ENCODE peak calls at places on chromosomes 11 and 22, in five cellular contexts. One of them, this sample, is unnamed.

GRCh38 chr11:47001666-47002285 is 65.2 kb downstream of the CSTPP1 start:
- DNase-seq in stimulated activated CD8-positive, alpha-beta memory T cell treated with anti-CD3 and anti-CD28 coated beads, Interleukin-4, amount 100 ng/mL, for 48 hours: no peak
- DNase-seq in effector CD4-positive, alpha-beta T cell: no peak
- DNase-seq in EH: peak; percentile 37
- DNase-seq in aorta: no peak
- DNase-seq in this sample: no peak

GRCh38 chr11:69750108-69750850 is 24.9 kb downstream of the FGF4 start:
- DNase-seq in aorta: no peak
- DNase-seq in effector CD4-positive, alpha-beta T cell: no peak
- DNase-seq in stimulated activated CD8-positive, alpha-beta memory T cell treated with anti-CD3 and anti-CD28 coated beads, Interleukin-4, amount 100 ng/mL, for 48 hours: no peak
- DNase-seq in EH: no peak
- DNase-seq in this sample: no peak

GRCh38 chr11:92886243-92886905 is 83.1 kb upstream of the MTNR1B start:
- DNase-seq in EH: peak; percentile 66
- DNase-seq in stimulated activated CD8-positive, alpha-beta memory T cell treated with anti-CD3 and anti-CD28 coated beads, Interleukin-4, amount 100 ng/mL, for 48 hours: no peak
- DNase-seq in aorta: no peak
- DNase-seq in effector CD4-positive, alpha-beta T cell: no peak
- DNase-seq in this sample: no peak

GRCh38 chr11:3104961-3105790 is 48.0 kb upstream of the CARS1 start:
- DNase-seq in effector CD4-positive, alpha-beta T cell: no peak
- DNase-seq in EH: no peak
- DNase-seq in aorta: peak; percentile 29
- DNase-seq in stimulated activated CD8-positive, alpha-beta memory T cell treated with anti-CD3 and anti-CD28 coated beads, Interleukin-4, amount 100 ng/mL, for 48 hours: peak; percentile 10
- DNase-seq in this sample: no peak

GRCh38 chr11:96332236-96332761 is 10.7 kb downstream of the MAML2 start:
- DNase-seq in aorta: no peak
- DNase-seq in EH: no peak
- DNase-seq in effector CD4-positive, alpha-beta T cell: no peak
- DNase-seq in stimulated activated CD8-positive, alpha-beta memory T cell treated with anti-CD3 and anti-CD28 coated beads, Interleukin-4, amount 100 ng/mL, for 48 hours: no peak
- DNase-seq in this sample: no peak

GRCh38 chr22:32564170-32565001 is 89.8 kb downstream of the FBXO7 start:
- DNase-seq in EH: peak; percentile 81
- DNase-seq in stimulated activated CD8-positive, alpha-beta memory T cell treated with anti-CD3 and anti-CD28 coated beads, Interleukin-4, amount 100 ng/mL, for 48 hours: no peak
- DNase-seq in aorta: no peak
- DNase-seq in effector CD4-positive, alpha-beta T cell: no peak
- DNase-seq in this sample: no peak

GRCh38 chr11:62652156-62653006 is 721 bp downstream of the INTS5 start:
- DNase-seq in effector CD4-positive, alpha-beta T cell: peak; percentile 30
- DNase-seq in stimulated activated CD8-positive, alpha-beta memory T cell treated with anti-CD3 and anti-CD28 coated beads, Interleukin-4, amount 100 ng/mL, for 48 hours: peak; percentile 44
- DNase-seq in aorta: no peak
- DNase-seq in EH: no peak
- DNase-seq in this sample: no peak

GRCh38 chr11:33147559-33147958 is 13.7 kb downstream of the CSTF3 start:
- DNase-seq in stimulated activated CD8-positive, alpha-beta memory T cell treated with anti-CD3 and anti-CD28 coated beads, Interleukin-4, amount 100 ng/mL, for 48 hours: no peak
- DNase-seq in aorta: no peak
- DNase-seq in EH: peak; percentile 43
- DNase-seq in effector CD4-positive, alpha-beta T cell: no peak
- DNase-seq in this sample: no peak

GRCh38 chr11:133901999-133902398 is 54.8 kb downstream of the IGSF9B start:
- DNase-seq in aorta: no peak
- DNase-seq in stimulated activated CD8-positive, alpha-beta memory T cell treated with anti-CD3 and anti-CD28 coated beads, Interleukin-4, amount 100 ng/mL, for 48 hours: no peak
- DNase-seq in EH: no peak
- DNase-seq in effector CD4-positive, alpha-beta T cell: no peak
- DNase-seq in this sample: no peak

GRCh38 chr11:123507043-123507442 is 77.0 kb downstream of the GRAMD1B start:
- DNase-seq in aorta: no peak
- DNase-seq in stimulated activated CD8-positive, alpha-beta memory T cell treated with anti-CD3 and anti-CD28 coated beads, Interleukin-4, amount 100 ng/mL, for 48 hours: no peak
- DNase-seq in EH: no peak
- DNase-seq in effector CD4-positive, alpha-beta T cell: no peak
- DNase-seq in this sample: no peak

GRCh38 chr11:12377824-12378593 is 638 bp downstream of the PARVA start:
- DNase-seq in aorta: peak; percentile 88
- DNase-seq in EH: peak; percentile 90
- DNase-seq in stimulated activated CD8-positive, alpha-beta memory T cell treated with anti-CD3 and anti-CD28 coated beads, Interleukin-4, amount 100 ng/mL, for 48 hours: no peak
- DNase-seq in effector CD4-positive, alpha-beta T cell: no peak
- DNase-seq in this sample: no peak

GRCh38 chr11:20374746-20375305 is 11.3 kb downstream of the HTATIP2 start:
- DNase-seq in EH: peak; percentile 38
- DNase-seq in effector CD4-positive, alpha-beta T cell: no peak
- DNase-seq in aorta: no peak
- DNase-seq in stimulated activated CD8-positive, alpha-beta memory T cell treated with anti-CD3 and anti-CD28 coated beads, Interleukin-4, amount 100 ng/mL, for 48 hours: no peak
- DNase-seq in this sample: no peak

GRCh38 chr22:34986461-34986977 is 79.4 kb upstream of the ISX start:
- DNase-seq in effector CD4-positive, alpha-beta T cell: no peak
- DNase-seq in EH: peak; percentile 10
- DNase-seq in aorta: no peak
- DNase-seq in stimulated activated CD8-positive, alpha-beta memory T cell treated with anti-CD3 and anti-CD28 coated beads, Interleukin-4, amount 100 ng/mL, for 48 hours: no peak
- DNase-seq in this sample: no peak

GRCh38 chr22:30574095-30574981 is at the start of gene GAL3ST1:
- DNase-seq in effector CD4-positive, alpha-beta T cell: no peak
- DNase-seq in aorta: no peak
- DNase-seq in stimulated activated CD8-positive, alpha-beta memory T cell treated with anti-CD3 and anti-CD28 coated beads, Interleukin-4, amount 100 ng/mL, for 48 hours: no peak
- DNase-seq in EH: no peak
- DNase-seq in this sample: no peak

GRCh38 chr22:35357883-35358621 is 22.8 kb upstream of the HMOX1 start:
- DNase-seq in stimulated activated CD8-positive, alpha-beta memory T cell treated with anti-CD3 and anti-CD28 coated beads, Interleukin-4, amount 100 ng/mL, for 48 hours: no peak
- DNase-seq in effector CD4-positive, alpha-beta T cell: no peak
- DNase-seq in EH: peak; percentile 55
- DNase-seq in aorta: peak; percentile 12
- DNase-seq in this sample: no peak

GRCh38 chr11:71203681-71204080 is 48.7 kb downstream of the SHANK2 start:
- DNase-seq in aorta: peak; percentile 26
- DNase-seq in stimulated activated CD8-positive, alpha-beta memory T cell treated with anti-CD3 and anti-CD28 coated beads, Interleukin-4, amount 100 ng/mL, for 48 hours: no peak
- DNase-seq in effector CD4-positive, alpha-beta T cell: no peak
- DNase-seq in EH: no peak
- DNase-seq in this sample: no peak

GRCh38 chr22:17845790-17846189 is 71.5 kb upstream of the BID start:
- DNase-seq in effector CD4-positive, alpha-beta T cell: no peak
- DNase-seq in EH: no peak
- DNase-seq in aorta: no peak
- DNase-seq in stimulated activated CD8-positive, alpha-beta memory T cell treated with anti-CD3 and anti-CD28 coated beads, Interleukin-4, amount 100 ng/mL, for 48 hours: no peak
- DNase-seq in this sample: no peak

GRCh38 chr11:81245791-81246190 is 1487.9 kb downstream of the FAM181B start:
- DNase-seq in EH: no peak
- DNase-seq in aorta: no peak
- DNase-seq in stimulated activated CD8-positive, alpha-beta memory T cell treated with anti-CD3 and anti-CD28 coated beads, Interleukin-4, amount 100 ng/mL, for 48 hours: no peak
- DNase-seq in effector CD4-positive, alpha-beta T cell: no peak
- DNase-seq in this sample: no peak

GRCh38 chr11:10107522-10107921 is 186.5 kb downstream of the SBF2 start:
- DNase-seq in EH: peak; percentile 48
- DNase-seq in effector CD4-positive, alpha-beta T cell: no peak
- DNase-seq in stimulated activated CD8-positive, alpha-beta memory T cell treated with anti-CD3 and anti-CD28 coated beads, Interleukin-4, amount 100 ng/mL, for 48 hours: no peak
- DNase-seq in aorta: no peak
- DNase-seq in this sample: no peak

GRCh38 chr11:91136631-91137030 is 913.8 kb upstream of the CHORDC1 start:
- DNase-seq in stimulated activated CD8-positive, alpha-beta memory T cell treated with anti-CD3 and anti-CD28 coated beads, Interleukin-4, amount 100 ng/mL, for 48 hours: no peak
- DNase-seq in effector CD4-positive, alpha-beta T cell: no peak
- DNase-seq in EH: peak; percentile 7
- DNase-seq in aorta: no peak
- DNase-seq in this sample: no peak

GRCh38 chr11:129280027-129280811 is 88.1 kb upstream of the ARHGAP32 start:
- DNase-seq in aorta: no peak
- DNase-seq in EH: peak; percentile 32
- DNase-seq in effector CD4-positive, alpha-beta T cell: no peak
- DNase-seq in stimulated activated CD8-positive, alpha-beta memory T cell treated with anti-CD3 and anti-CD28 coated beads, Interleukin-4, amount 100 ng/mL, for 48 hours: peak; percentile 61
- DNase-seq in this sample: no peak

GRCh38 chr11:278001-278951 is at the start of gene NLRP6:
- DNase-seq in EH: no peak
- DNase-seq in stimulated activated CD8-positive, alpha-beta memory T cell treated with anti-CD3 and anti-CD28 coated beads, Interleukin-4, amount 100 ng/mL, for 48 hours: peak; percentile 39
- DNase-seq in aorta: no peak
- DNase-seq in effector CD4-positive, alpha-beta T cell: no peak
- DNase-seq in this sample: no peak

GRCh38 chr11:64250875-64251721 is at the start of gene PLCB3:
- DNase-seq in EH: peak; percentile 59
- DNase-seq in stimulated activated CD8-positive, alpha-beta memory T cell treated with anti-CD3 and anti-CD28 coated beads, Interleukin-4, amount 100 ng/mL, for 48 hours: peak; percentile 78
- DNase-seq in effector CD4-positive, alpha-beta T cell: peak; percentile 59
- DNase-seq in aorta: no peak
- DNase-seq in this sample: peak; percentile 62

GRCh38 chr22:43555561-43556515 is 144.0 kb downstream of the MPPED1 start:
- DNase-seq in aorta: no peak
- DNase-seq in stimulated activated CD8-positive, alpha-beta memory T cell treated with anti-CD3 and anti-CD28 coated beads, Interleukin-4, amount 100 ng/mL, for 48 hours: no peak
- DNase-seq in EH: no peak
- DNase-seq in effector CD4-positive, alpha-beta T cell: no peak
- DNase-seq in this sample: no peak

GRCh38 chr11:134521452-134522289 is 109.6 kb upstream of the B3GAT1 start:
- DNase-seq in stimulated activated CD8-positive, alpha-beta memory T cell treated with anti-CD3 and anti-CD28 coated beads, Interleukin-4, amount 100 ng/mL, for 48 hours: no peak
- DNase-seq in effector CD4-positive, alpha-beta T cell: no peak
- DNase-seq in aorta: no peak
- DNase-seq in EH: no peak
- DNase-seq in this sample: no peak

GRCh38 chr11:64742940-64743590 is 877 bp downstream of the RASGRP2 start:
- DNase-seq in effector CD4-positive, alpha-beta T cell: peak; percentile 66
- DNase-seq in stimulated activated CD8-positive, alpha-beta memory T cell treated with anti-CD3 and anti-CD28 coated beads, Interleukin-4, amount 100 ng/mL, for 48 hours: peak; percentile 88
- DNase-seq in EH: peak; percentile 52
- DNase-seq in aorta: peak; percentile 87
- DNase-seq in this sample: peak; percentile 79

GRCh38 chr11:5291207-5291838 is 10.4 kb downstream of the OR51B4 start:
- DNase-seq in aorta: no peak
- DNase-seq in EH: peak; percentile 48
- DNase-seq in stimulated activated CD8-positive, alpha-beta memory T cell treated with anti-CD3 and anti-CD28 coated beads, Interleukin-4, amount 100 ng/mL, for 48 hours: no peak
- DNase-seq in effector CD4-positive, alpha-beta T cell: no peak
- DNase-seq in this sample: no peak

GRCh38 chr22:17578129-17578754 is 14.9 kb downstream of the SLC25A18 start:
- DNase-seq in EH: peak; percentile 56
- DNase-seq in stimulated activated CD8-positive, alpha-beta memory T cell treated with anti-CD3 and anti-CD28 coated beads, Interleukin-4, amount 100 ng/mL, for 48 hours: no peak
- DNase-seq in aorta: no peak
- DNase-seq in effector CD4-positive, alpha-beta T cell: no peak
- DNase-seq in this sample: no peak

GRCh38 chr22:30582788-30583575 is 8.5 kb upstream of the GAL3ST1 start:
- DNase-seq in stimulated activated CD8-positive, alpha-beta memory T cell treated with anti-CD3 and anti-CD28 coated beads, Interleukin-4, amount 100 ng/mL, for 48 hours: no peak
- DNase-seq in effector CD4-positive, alpha-beta T cell: no peak
- DNase-seq in EH: no peak
- DNase-seq in aorta: no peak
- DNase-seq in this sample: no peak

GRCh38 chr11:697028-697491 is 1.4 kb downstream of the TMEM80 start:
- DNase-seq in effector CD4-positive, alpha-beta T cell: no peak
- DNase-seq in aorta: peak; percentile 59
- DNase-seq in stimulated activated CD8-positive, alpha-beta memory T cell treated with anti-CD3 and anti-CD28 coated beads, Interleukin-4, amount 100 ng/mL, for 48 hours: no peak
- DNase-seq in EH: peak; percentile 88
- DNase-seq in this sample: no peak

GRCh38 chr22:40203568-40203967 is 25.8 kb downstream of the TNRC6B start:
- DNase-seq in EH: no peak
- DNase-seq in stimulated activated CD8-positive, alpha-beta memory T cell treated with anti-CD3 and anti-CD28 coated beads, Interleukin-4, amount 100 ng/mL, for 48 hours: no peak
- DNase-seq in aorta: no peak
- DNase-seq in effector CD4-positive, alpha-beta T cell: no peak
- DNase-seq in this sample: peak; percentile 16

GRCh38 chr11:18312663-18313420 is 9.1 kb downstream of the HPS5 start:
- DNase-seq in aorta: no peak
- DNase-seq in stimulated activated CD8-positive, alpha-beta memory T cell treated with anti-CD3 and anti-CD28 coated beads, Interleukin-4, amount 100 ng/mL, for 48 hours: no peak
- DNase-seq in EH: peak; percentile 90
- DNase-seq in effector CD4-positive, alpha-beta T cell: no peak
- DNase-seq in this sample: no peak

GRCh38 chr11:61587541-61587941 is 6.7 kb upstream of the SYT7 start:
- DNase-seq in effector CD4-positive, alpha-beta T cell: no peak
- DNase-seq in stimulated activated CD8-positive, alpha-beta memory T cell treated with anti-CD3 and anti-CD28 coated beads, Interleukin-4, amount 100 ng/mL, for 48 hours: peak; percentile 41
- DNase-seq in EH: peak; percentile 37
- DNase-seq in aorta: no peak
- DNase-seq in this sample: no peak

GRCh38 chr22:39492186-39492585 is 9.9 kb upstream of the MIEF1 start:
- DNase-seq in aorta: peak; percentile 42
- DNase-seq in effector CD4-positive, alpha-beta T cell: no peak
- DNase-seq in stimulated activated CD8-positive, alpha-beta memory T cell treated with anti-CD3 and anti-CD28 coated beads, Interleukin-4, amount 100 ng/mL, for 48 hours: no peak
- DNase-seq in EH: no peak
- DNase-seq in this sample: no peak

GRCh38 chr22:18076060-18076497 is 1.7 kb upstream of the PEX26 start:
- DNase-seq in stimulated activated CD8-positive, alpha-beta memory T cell treated with anti-CD3 and anti-CD28 coated beads, Interleukin-4, amount 100 ng/mL, for 48 hours: peak; percentile 38
- DNase-seq in aorta: peak; percentile 67
- DNase-seq in EH: peak; percentile 89
- DNase-seq in effector CD4-positive, alpha-beta T cell: peak; percentile 47
- DNase-seq in this sample: peak; percentile 53

GRCh38 chr11:121389651-121390050 is 62.5 kb upstream of the SORL1 start:
- DNase-seq in aorta: no peak
- DNase-seq in EH: no peak
- DNase-seq in stimulated activated CD8-positive, alpha-beta memory T cell treated with anti-CD3 and anti-CD28 coated beads, Interleukin-4, amount 100 ng/mL, for 48 hours: no peak
- DNase-seq in effector CD4-positive, alpha-beta T cell: no peak
- DNase-seq in this sample: no peak